ENCODE peak calls at places on chromosomes 16 and 17, in eight cellular contexts. W, X, G, N, A, Q, S and J are unnamed samples.

GRCh38 chr16:21172650-21173049 is 14.2 kb downstream of the LDAF1 start:
- DNase-seq in X (no peak), N (no peak), W (no peak), Q (no peak), S (no peak), G (no peak), A (no peak), J (no peak)

GRCh38 chr17:43146649-43147048 is 21.5 kb upstream of the BRCA1 start:
- DNase-seq in G (no peak), X (no peak), S (no peak), W (no peak), A (no peak), N (no peak), Q (no peak), J (no peak)

GRCh38 chr17:76034433-76035185 is 7.5 kb upstream of the EVPL start:
- DNase-seq in G (no peak), S (no peak), X (no peak), N (no peak), Q (no peak), A (no peak), W (no peak), J (no peak)

GRCh38 chr17:15444805-15445204 is 22.6 kb downstream of the CDRT4 start:
- DNase-seq in A (no peak), Q (no peak), X (no peak), N (no peak), G (no peak), S (no peak), W (no peak), J (no peak)

GRCh38 chr16:483351-484075 is 44.0 kb upstream of the CAPN15 start:
- DNase-seq in N (no peak), Q (no peak), W (no peak), S (no peak), X (no peak), G (no peak), A (no peak), J (no peak)

GRCh38 chr16:14309001-14309886 is 238.1 kb downstream of the MRTFB start:
- DNase-seq in W (no peak), S (peak), X (no peak), A (no peak), Q (peak), G (no peak), N (no peak), J (peak)

GRCh38 chr16:55730115-55730514 is 74.3 kb downstream of the SLC6A2 start:
- DNase-seq in W (no peak), G (no peak), N (no peak), X (no peak), Q (no peak), A (peak), S (no peak), J (no peak)

GRCh38 chr17:74639704-74640142 is 16.2 kb upstream of the CD300E start:
- DNase-seq in W (no peak), X (no peak), G (no peak), Q (no peak), A (no peak), N (no peak), S (no peak), J (no peak)

GRCh38 chr17:9292563-9292941 is 271.2 kb downstream of the NTN1 start:
- DNase-seq in X (no peak), N (no peak), W (no peak), S (no peak), Q (no peak), G (no peak), A (no peak), J (no peak)

GRCh38 chr17:21381076-21381706 is 5.0 kb downstream of the KCNJ12 start:
- DNase-seq in W (peak), X (no peak), Q (no peak), S (no peak), G (no peak), A (no peak), N (no peak), J (no peak)

GRCh38 chr17:73546770-73547345 is 97.4 kb downstream of the SDK2 start:
- DNase-seq in X (no peak), A (no peak), G (no peak), Q (no peak), N (no peak), W (peak), S (no peak), J (peak)

GRCh38 chr17:57612202-57613071 is 132.7 kb downstream of the CCDC182 start:
- DNase-seq in G (peak), S (no peak), W (peak), X (peak), N (no peak), A (no peak), Q (no peak), J (no peak)

GRCh38 chr17:31072186-31072585 is 22.6 kb upstream of the NF1 start:
- DNase-seq in S (no peak), W (no peak), X (no peak), A (no peak), N (no peak), Q (no peak), G (no peak), J (no peak)

GRCh38 chr17:4710693-4711634 is 532 bp downstream of the ARRB2 start:
- DNase-seq in S (peak), G (no peak), Q (no peak), A (no peak), X (no peak), W (no peak), N (peak), J (no peak)

GRCh38 chr16:57061084-57061905 is 31.1 kb upstream of the CPNE2 start:
- DNase-seq in X (no peak), A (no peak), Q (peak), S (no peak), N (no peak), G (peak), W (no peak), J (peak)

GRCh38 chr17:13597723-13598347 is 3.9 kb downstream of the HS3ST3A1 start:
- DNase-seq in W (no peak), N (peak), G (peak), A (no peak), Q (peak), S (peak), X (no peak), J (peak)

GRCh38 chr16:14291941-14292825 is 221.1 kb downstream of the MRTFB start:
- DNase-seq in W (no peak), Q (no peak), A (no peak), S (no peak), G (no peak), X (no peak), N (no peak), J (no peak)

GRCh38 chr17:71438631-71439146 is 682.1 kb upstream of the SOX9 start:
- DNase-seq in Q (peak), X (peak), S (no peak), N (no peak), G (peak), W (peak), A (no peak), J (peak)

GRCh38 chr16:1026784-1027415 is 45.3 kb downstream of the SOX8 start:
- DNase-seq in Q (no peak), N (no peak), G (no peak), S (no peak), X (no peak), A (no peak), W (no peak), J (no peak)

GRCh38 chr16:83958137-83958810 is 5.2 kb downstream of the OSGIN1 start:
- DNase-seq in N (no peak), A (no peak), X (no peak), S (no peak), W (no peak), Q (no peak), G (no peak), J (no peak)

GRCh38 chr17:73641779-73642580 is 2.3 kb downstream of the SDK2 start:
- DNase-seq in X (peak), G (no peak), W (no peak), N (no peak), A (no peak), Q (no peak), S (no peak), J (no peak)

GRCh38 chr16:71883193-71883848 is 661 bp downstream of the ZNF821 start:
- DNase-seq in W (peak), G (peak), Q (no peak), A (no peak), N (peak), S (peak), X (peak), J (peak)

GRCh38 chr17:17876959-17877547 is 40.3 kb upstream of the SREBF1 start:
- DNase-seq in Q (peak), A (no peak), S (no peak), G (no peak), X (no peak), W (no peak), N (no peak), J (no peak)

GRCh38 chr16:4101421-4102275 is 14.6 kb downstream of the ADCY9 start:
- DNase-seq in Q (peak), G (no peak), A (no peak), S (no peak), W (no peak), X (no peak), N (no peak), J (no peak)

GRCh38 chr16:51549836-51550235 is 398.8 kb upstream of the SALL1 start:
- DNase-seq in G (no peak), W (no peak), Q (peak), A (no peak), N (no peak), X (no peak), S (no peak), J (no peak)

GRCh38 chr17:49575524-49576120 is at the start of gene NXPH3:
- DNase-seq in X (peak), N (no peak), W (peak), Q (peak), S (peak), A (peak), G (no peak), J (peak)

GRCh38 chr17:10121971-10122707 is 76.3 kb downstream of the GAS7 start:
- DNase-seq in N (no peak), Q (no peak), S (no peak), W (no peak), A (peak), X (peak), G (no peak), J (no peak)

GRCh38 chr16:89150981-89151380 is 20.6 kb upstream of the CDH15 start:
- DNase-seq in Q (no peak), A (no peak), W (no peak), G (no peak), N (no peak), S (no peak), X (no peak), J (no peak)